ENCODE peak calls at places on chromosomes 4 and X, in four cellular contexts. One of them, this sample, is unnamed.

GRCh38 chr4:168744021-168744420 is 247.2 kb downstream of the PALLD start:
- DNase-seq in HEK293T: no peak
- DNase-seq in WTC11: no peak
- DNase-seq in K562: no peak
- DNase-seq in this sample: peak

GRCh38 chr4:133524369-133524768 is 375.3 kb downstream of the PCDH10 start:
- DNase-seq in WTC11: no peak
- DNase-seq in K562: no peak
- DNase-seq in HEK293T: no peak
- DNase-seq in this sample: no peak

GRCh38 chr4:47930971-47931804 is 16.8 kb upstream of the NFXL1 start:
- DNase-seq in HEK293T: no peak
- DNase-seq in WTC11: no peak
- DNase-seq in K562: no peak
- DNase-seq in this sample: no peak

GRCh38 chr4:8910100-8910821 is 38.6 kb upstream of the HMX1 start:
- DNase-seq in WTC11: no peak
- DNase-seq in K562: no peak
- DNase-seq in HEK293T: no peak
- DNase-seq in this sample: no peak

GRCh38 chr4:7154351-7154981 is 37.9 kb upstream of the SORCS2 start:
- DNase-seq in WTC11: no peak
- DNase-seq in HEK293T: no peak
- DNase-seq in K562: no peak
- DNase-seq in this sample: no peak

GRCh38 chr4:14167876-14168510 is 540.5 kb upstream of the BOD1L1 start:
- DNase-seq in HEK293T: no peak
- DNase-seq in K562: no peak
- DNase-seq in WTC11: no peak
- DNase-seq in this sample: no peak

GRCh38 chr4:13484749-13485345 is 707 bp upstream of the RAB28 start:
- DNase-seq in WTC11: no peak
- DNase-seq in K562: peak
- DNase-seq in HEK293T: peak
- DNase-seq in this sample: peak

GRCh38 chrX:23436875-23437274 is 102.2 kb downstream of the PTCHD1 start:
- DNase-seq in HEK293T: no peak
- DNase-seq in K562: no peak
- DNase-seq in WTC11: peak
- DNase-seq in this sample: no peak

GRCh38 chrX:54721424-54721823 is 76.6 kb downstream of the ITIH6 start:
- DNase-seq in K562: no peak
- DNase-seq in HEK293T: no peak
- DNase-seq in WTC11: no peak
- DNase-seq in this sample: no peak

GRCh38 chr4:40316782-40317635 is 18.1 kb upstream of the CHRNA9 start:
- DNase-seq in HEK293T: peak
- DNase-seq in K562: peak
- DNase-seq in WTC11: peak
- DNase-seq in this sample: peak

GRCh38 chrX:154714925-154715324 is 36.0 kb downstream of the GAB3 start:
- DNase-seq in HEK293T: peak
- DNase-seq in K562: peak
- DNase-seq in WTC11: peak
- DNase-seq in this sample: peak

GRCh38 chr4:128558896-128559669 is 250.4 kb upstream of the JADE1 start:
- DNase-seq in K562: no peak
- DNase-seq in WTC11: no peak
- DNase-seq in HEK293T: no peak
- DNase-seq in this sample: no peak

GRCh38 chrX:44223150-44223549 is 120.3 kb downstream of the EFHC2 start:
- DNase-seq in HEK293T: no peak
- DNase-seq in K562: no peak
- DNase-seq in WTC11: no peak
- DNase-seq in this sample: no peak

GRCh38 chr4:139609647-139610046 is 53.6 kb upstream of the SETD7 start:
- DNase-seq in WTC11: no peak
- DNase-seq in HEK293T: no peak
- DNase-seq in K562: no peak
- DNase-seq in this sample: no peak

GRCh38 chrX:24371391-24371972 is 11.0 kb downstream of the SUPT20HL1 start:
- DNase-seq in HEK293T: peak
- DNase-seq in K562: peak
- DNase-seq in WTC11: peak
- DNase-seq in this sample: peak

GRCh38 chr4:787561-787981 is 38.4 kb downstream of the CPLX1 start:
- DNase-seq in WTC11: no peak
- DNase-seq in HEK293T: no peak
- DNase-seq in K562: no peak
- DNase-seq in this sample: no peak

GRCh38 chrX:39859991-39860861 is 237.5 kb downstream of the BCOR start:
- DNase-seq in K562: peak
- DNase-seq in HEK293T: no peak
- DNase-seq in WTC11: peak
- DNase-seq in this sample: no peak

GRCh38 chrX:105515561-105515960 is 295.1 kb upstream of the TEX13A start:
- DNase-seq in HEK293T: no peak
- DNase-seq in WTC11: no peak
- DNase-seq in K562: no peak
- DNase-seq in this sample: no peak

GRCh38 chr4:168830777-168831512 is 179.1 kb downstream of the CBR4 start:
- DNase-seq in WTC11: no peak
- DNase-seq in K562: no peak
- DNase-seq in HEK293T: no peak
- DNase-seq in this sample: no peak

GRCh38 chr4:86043755-86044592 is 315.9 kb downstream of the MAPK10 start:
- DNase-seq in K562: peak
- DNase-seq in WTC11: no peak
- DNase-seq in HEK293T: peak
- DNase-seq in this sample: peak

GRCh38 chr4:141133146-141134006 is at the start of gene RNF150:
- DNase-seq in WTC11: peak
- DNase-seq in HEK293T: peak
- DNase-seq in K562: peak
- DNase-seq in this sample: peak

GRCh38 chr4:104394409-104394813 is 100.3 kb downstream of the CXXC4 start:
- DNase-seq in K562: no peak
- DNase-seq in HEK293T: peak
- DNase-seq in WTC11: no peak
- DNase-seq in this sample: no peak

GRCh38 chr4:27278615-27279014 is 418.0 kb downstream of the STIM2 start:
- DNase-seq in HEK293T: peak
- DNase-seq in WTC11: peak
- DNase-seq in K562: peak
- DNase-seq in this sample: peak

GRCh38 chr4:13248621-13249298 is 235.4 kb downstream of the RAB28 start:
- DNase-seq in WTC11: no peak
- DNase-seq in HEK293T: no peak
- DNase-seq in K562: peak
- DNase-seq in this sample: peak

GRCh38 chr4:20367446-20367845 is 115.7 kb downstream of the SLIT2 start:
- DNase-seq in HEK293T: no peak
- DNase-seq in K562: no peak
- DNase-seq in WTC11: no peak
- DNase-seq in this sample: no peak

GRCh38 chr4:149465941-149466340 is 349.7 kb downstream of the IQCM start:
- DNase-seq in WTC11: no peak
- DNase-seq in K562: no peak
- DNase-seq in HEK293T: no peak
- DNase-seq in this sample: no peak

GRCh38 chrX:63506320-63506719 is 155.2 kb upstream of the SPIN4 start:
- DNase-seq in K562: peak
- DNase-seq in WTC11: no peak
- DNase-seq in HEK293T: peak
- DNase-seq in this sample: peak

GRCh38 chrX:45781901-45782553 is 581.4 kb upstream of the DIPK2B start:
- DNase-seq in HEK293T: peak
- DNase-seq in K562: peak
- DNase-seq in WTC11: no peak
- DNase-seq in this sample: peak

GRCh38 chr4:162274354-162274753 is 110.6 kb upstream of the FSTL5 start:
- DNase-seq in WTC11: no peak
- DNase-seq in K562: no peak
- DNase-seq in HEK293T: no peak
- DNase-seq in this sample: no peak

GRCh38 chr4:66202870-66203269 is 532.6 kb upstream of the EPHA5 start:
- DNase-seq in HEK293T: no peak
- DNase-seq in WTC11: no peak
- DNase-seq in K562: no peak
- DNase-seq in this sample: no peak

GRCh38 chr4:166435449-166435848 is 562.4 kb downstream of the TLL1 start:
- DNase-seq in K562: no peak
- DNase-seq in HEK293T: no peak
- DNase-seq in WTC11: no peak
- DNase-seq in this sample: no peak

GRCh38 chrX:102765217-102765616 is 44.7 kb downstream of the GPRASP3 start:
- DNase-seq in K562: no peak
- DNase-seq in WTC11: no peak
- DNase-seq in HEK293T: no peak
- DNase-seq in this sample: no peak

GRCh38 chr4:7638984-7639789 is 204.5 kb upstream of the PSAPL1 start:
- DNase-seq in WTC11: no peak
- DNase-seq in K562: no peak
- DNase-seq in HEK293T: no peak
- DNase-seq in this sample: peak

GRCh38 chr4:121823505-121824170 is at the start of gene CCNA2:
- DNase-seq in K562: peak
- DNase-seq in WTC11: peak
- DNase-seq in HEK293T: peak
- DNase-seq in this sample: peak

GRCh38 chr4:121824950-121825349 is 1.3 kb upstream of the CCNA2 start:
- DNase-seq in K562: no peak
- DNase-seq in WTC11: no peak
- DNase-seq in HEK293T: no peak
- DNase-seq in this sample: no peak

GRCh38 chr4:121822047-121822446 is 1.6 kb downstream of the CCNA2 start:
- DNase-seq in K562: no peak
- DNase-seq in HEK293T: no peak
- DNase-seq in WTC11: no peak
- DNase-seq in this sample: no peak

GRCh38 chr4:121824171-121824527 is 466 bp upstream of the CCNA2 start:
- DNase-seq in K562: no peak
- DNase-seq in HEK293T: no peak
- DNase-seq in WTC11: no peak
- DNase-seq in this sample: no peak

DNA sequence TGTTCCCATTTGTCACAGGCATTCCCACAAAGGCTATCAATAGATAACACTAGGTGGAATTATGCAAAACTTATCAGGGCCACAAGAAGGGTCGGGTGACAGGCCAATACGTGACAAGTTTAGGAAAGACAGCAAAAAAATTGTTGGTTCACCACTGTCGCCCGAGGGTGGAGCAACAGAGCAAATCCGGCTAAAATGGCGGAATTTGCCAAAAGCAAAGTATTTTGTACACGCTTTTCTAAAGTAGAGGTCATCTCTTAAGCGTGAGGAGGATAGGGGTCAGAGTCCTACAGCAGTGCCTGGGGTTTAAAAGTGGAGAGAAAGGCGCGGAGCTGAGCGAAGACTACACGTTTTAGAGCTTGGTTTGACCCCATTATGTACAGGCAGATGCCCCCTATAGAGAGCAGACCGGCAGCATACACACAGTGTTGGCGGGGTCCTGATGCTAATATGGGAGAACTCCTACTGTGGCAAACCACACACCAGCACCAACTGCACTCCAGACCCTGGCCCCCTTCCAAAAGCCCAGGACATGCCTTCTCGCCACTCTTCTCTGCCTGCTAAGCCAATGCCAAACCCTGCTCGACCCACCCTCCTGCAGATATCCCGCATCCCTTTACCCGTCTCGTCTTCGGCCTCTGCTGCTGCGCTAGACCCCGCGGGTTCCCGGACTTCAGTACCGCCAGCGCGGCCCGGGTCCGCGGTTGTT is 733 bp downstream of the CCNA2 start:
- DNase-seq in HEK293T: peak
- DNase-seq in K562: peak
- DNase-seq in WTC11: peak
- DNase-seq in this sample: peak
- TF ChIP-seq ELF4 in HEK293T: no peak
- TF ChIP-seq ELF4 in K562: no peak
- TF ChIP-seq ELF4 in WTC11: no peak
- TF ChIP-seq ELF4 in this sample: no peak

DNA sequence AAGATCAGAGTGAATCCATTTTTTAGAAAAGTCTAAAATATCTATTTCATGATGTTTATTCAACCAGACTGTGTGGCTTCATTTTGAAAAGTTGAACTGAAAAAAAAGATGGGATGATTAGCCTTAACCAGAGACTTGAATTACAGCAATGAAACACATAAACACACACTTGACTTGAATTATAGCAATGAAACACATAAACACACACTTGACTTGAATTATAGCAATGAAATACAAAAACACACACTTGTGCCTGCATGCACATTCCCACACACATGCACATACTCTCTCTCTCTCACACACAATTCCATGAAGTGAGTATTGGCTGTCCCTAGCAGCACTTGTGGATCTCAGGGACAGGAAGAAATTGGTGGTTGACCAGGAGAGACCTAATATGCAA is 286.8 kb downstream of the USP46 start:
- DNase-seq in WTC11: no peak
- DNase-seq in HEK293T: no peak
- DNase-seq in K562: no peak
- DNase-seq in this sample: no peak
- TF ChIP-seq ELF4 in WTC11: no peak
- TF ChIP-seq ELF4 in HEK293T: no peak
- TF ChIP-seq ELF4 in K562: no peak
- TF ChIP-seq ELF4 in this sample: no peak

GRCh38 chrX:120357186-120357585 is 4.7 kb upstream of the ATP1B4 start:
- DNase-seq in HEK293T: no peak
- DNase-seq in K562: no peak
- DNase-seq in WTC11: no peak
- DNase-seq in this sample: no peak

GRCh38 chrX:120356084-120356483 is 5.8 kb upstream of the ATP1B4 start:
- DNase-seq in K562: no peak
- DNase-seq in HEK293T: no peak
- DNase-seq in WTC11: no peak
- DNase-seq in this sample: no peak

GRCh38 chrX:120361906-120362305 is at the start of gene ATP1B4:
- DNase-seq in WTC11: no peak
- DNase-seq in HEK293T: no peak
- DNase-seq in K562: no peak
- DNase-seq in this sample: no peak

GRCh38 chrX:120358687-120359086 is 3.2 kb upstream of the ATP1B4 start:
- DNase-seq in HEK293T: no peak
- DNase-seq in WTC11: no peak
- DNase-seq in K562: no peak
- DNase-seq in this sample: no peak
- TF ChIP-seq ELF4 in HEK293T: no peak
- TF ChIP-seq ELF4 in WTC11: no peak
- TF ChIP-seq ELF4 in K562: no peak
- TF ChIP-seq ELF4 in this sample: no peak

GRCh38 chr4:6087669-6088068 is 69.4 kb upstream of the C4orf50 start:
- DNase-seq in HEK293T: peak
- DNase-seq in K562: peak
- DNase-seq in WTC11: peak
- DNase-seq in this sample: peak
- TF ChIP-seq ELF4 in HEK293T: no peak
- TF ChIP-seq ELF4 in K562: no peak
- TF ChIP-seq ELF4 in WTC11: no peak
- TF ChIP-seq ELF4 in this sample: no peak